ENCODE peak calls at places on chromosomes 3 and 15, in six cellular contexts. Y, R, P, M, J and X are unnamed samples.

GRCh38 chr15:80904941-80905532 is 84.6 kb downstream of the MESD start:
- DNase-seq in Y (no peak), R (no peak), P (no peak), M (peak), J (no peak), X (no peak)

GRCh38 chr3:100032262-100032661 is 82.0 kb downstream of the FILIP1L start:
- DNase-seq in Y (peak), R (no peak), P (no peak), M (no peak), J (peak), X (no peak)

GRCh38 chr15:99438691-99439523 is 126.9 kb upstream of the MEF2A start:
- DNase-seq in Y (no peak), R (no peak), P (no peak), M (peak), J (peak), X (no peak)

GRCh38 chr3:140292684-140293083 is 357.7 kb downstream of the CLSTN2 start:
- DNase-seq in Y (no peak), R (no peak), P (no peak), M (peak), J (peak), X (peak)

GRCh38 chr3:65080432-65080831 is 392.6 kb upstream of the ADAMTS9 start:
- DNase-seq in Y (no peak), R (no peak), P (no peak), M (no peak), J (no peak), X (peak)

GRCh38 chr3:143849854-143850549 is 1.7 kb upstream of the SLC9A9 start:
- DNase-seq in Y (peak), R (peak), P (no peak), M (no peak), J (peak), X (peak)

GRCh38 chr3:127484601-127485388 is 105.7 kb downstream of the TPRA1 start:
- DNase-seq in Y (peak), R (no peak), P (no peak), M (no peak), J (peak), X (no peak)

GRCh38 chr3:171526869-171527268 is 66.7 kb upstream of the TNIK start:
- DNase-seq in Y (no peak), R (peak), P (no peak), M (no peak), J (peak), X (no peak)

GRCh38 chr3:184620101-184620798 is 58.7 kb downstream of the EPHB3 start:
- DNase-seq in Y (no peak), R (no peak), P (no peak), M (no peak), J (peak), X (peak)

GRCh38 chr3:188051801-188052228 is 102.1 kb upstream of the LPP start:
- DNase-seq in Y (no peak), R (peak), P (no peak), M (peak), J (no peak), X (no peak)

GRCh38 chr3:53588122-53588521 is 93.7 kb downstream of the CACNA1D start:
- DNase-seq in Y (no peak), R (no peak), P (no peak), M (no peak), J (no peak), X (no peak)

GRCh38 chr3:132318451-132318850 is 1.2 kb downstream of the ACP3 start:
- DNase-seq in Y (no peak), R (peak), P (no peak), M (no peak), J (no peak), X (no peak)

GRCh38 chr15:68183886-68184285 is 21.2 kb downstream of the CALML4 start:
- DNase-seq in Y (no peak), R (no peak), P (no peak), M (no peak), J (peak), X (no peak)

GRCh38 chr15:48682949-48683651 is 37.6 kb upstream of the FBN1 start:
- DNase-seq in Y (no peak), R (peak), P (no peak), M (peak), J (peak), X (peak)

GRCh38 chr15:100059094-100059493 is 282.7 kb downstream of the ADAMTS17 start:
- DNase-seq in Y (no peak), R (no peak), P (no peak), M (no peak), J (no peak), X (no peak)

GRCh38 chr3:17639765-17640164 is 102.7 kb downstream of the TBC1D5 start:
- DNase-seq in Y (no peak), R (peak), P (no peak), M (no peak), J (peak), X (peak)